ENCODE peak calls at places on chromosomes 6 and 20, in eight cellular contexts. K is neural progenitor cell; M is stimulated activated CD4-positive, alpha-beta T cell treated with anti-CD3 and anti-CD28 coated beads, Interleukin-15, amount 100 ng/mL, for 1 hour; Z is NCI-H1694 treated with DMSO at 0.1 percent for 48 hours; Y is AG09319; S is fibroblast of the conjunctiva; X is IMR-90; V is neural crest cell. L is an unnamed sample.

GRCh38 chr6:10759312-10759839 is 11.8 kb downstream of the TMEM14B start:
- DNase-seq in K (peak), M (no peak), Z (peak), Y (peak), S (peak), X (peak), V (no peak), L (peak)

GRCh38 chr6:167913699-167914098 is 83.8 kb upstream of the KIF25 start:
- DNase-seq in K (no peak), M (no peak), Z (no peak), Y (no peak), S (no peak), X (no peak), V (no peak), L (no peak)

GRCh38 chr6:42813074-42813645 is 31.3 kb downstream of the BICRAL start:
- DNase-seq in K (no peak), M (no peak), Z (no peak), Y (no peak), S (no peak), X (no peak), V (no peak), L (no peak)

GRCh38 chr6:127458817-127459216 is 372 bp downstream of the KIAA0408 start:
- DNase-seq in K (peak), M (no peak), Z (peak), Y (no peak), S (peak), X (peak), V (no peak), L (peak)

GRCh38 chr20:19887566-19888268 is 129.4 kb upstream of the NAA20 start:
- DNase-seq in K (no peak), M (no peak), Z (no peak), Y (no peak), S (no peak), X (no peak), V (no peak), L (no peak)

GRCh38 chr6:41373367-41373918 is 38.0 kb downstream of the NCR2 start:
- DNase-seq in K (no peak), M (no peak), Z (no peak), Y (no peak), S (no peak), X (no peak), V (no peak), L (no peak)

GRCh38 chr6:84685983-84686584 is 78.3 kb downstream of the TBX18 start:
- DNase-seq in K (peak), M (no peak), Z (peak), Y (no peak), S (no peak), X (peak), V (peak), L (peak)

GRCh38 chr20:62951143-62951895 is 1.2 kb upstream of the SLC17A9 start:
- DNase-seq in K (no peak), M (no peak), Z (no peak), Y (no peak), S (no peak), X (no peak), V (no peak), L (no peak)

GRCh38 chr6:138323821-138324220 is 53.9 kb upstream of the SMIM28 start:
- DNase-seq in K (no peak), M (no peak), Z (no peak), Y (no peak), S (no peak), X (no peak), V (no peak), L (no peak)

GRCh38 chr6:20173833-20174796 is 38.2 kb downstream of the MBOAT1 start:
- DNase-seq in K (no peak), M (no peak), Z (no peak), Y (no peak), S (no peak), X (no peak), V (no peak), L (no peak)

GRCh38 chr6:4055420-4056041 is 23.4 kb downstream of the FAM217A start:
- DNase-seq in K (no peak), M (no peak), Z (peak), Y (peak), S (peak), X (peak), V (no peak), L (peak)

GRCh38 chr6:64013061-64013410 is 377.4 kb downstream of the PHF3 start:
- DNase-seq in K (no peak), M (no peak), Z (no peak), Y (no peak), S (no peak), X (no peak), V (no peak), L (no peak)

GRCh38 chr20:38315290-38315966 is 11.5 kb downstream of the BPI start:
- DNase-seq in K (peak), M (no peak), Z (no peak), Y (no peak), S (no peak), X (peak), V (no peak), L (peak)

GRCh38 chr6:105326838-105327745 is 75.8 kb downstream of the PREP start:
- DNase-seq in K (no peak), M (no peak), Z (no peak), Y (no peak), S (no peak), X (peak), V (no peak), L (peak)

GRCh38 chr20:22684072-22684762 is 99.8 kb upstream of the FOXA2 start:
- DNase-seq in K (peak), M (no peak), Z (no peak), Y (peak), S (peak), X (peak), V (peak), L (peak)

GRCh38 chr6:17707371-17707651 is 586 bp upstream of the NUP153 start:
- DNase-seq in K (no peak), M (no peak), Z (no peak), Y (no peak), S (no peak), X (no peak), V (no peak), L (no peak)

GRCh38 chr6:85362652-85363310 is 87.1 kb upstream of the NT5E start:
- DNase-seq in K (no peak), M (no peak), Z (no peak), Y (no peak), S (peak), X (peak), V (no peak), L (no peak)

GRCh38 chr6:158642097-158642601 is 2.4 kb downstream of the DYNLT1 start:
- DNase-seq in K (no peak), M (no peak), Z (no peak), Y (peak), S (peak), X (peak), V (no peak), L (peak)

GRCh38 chr6:119445666-119446622 is 96.4 kb upstream of the MAN1A1 start:
- DNase-seq in K (no peak), M (no peak), Z (no peak), Y (no peak), S (peak), X (peak), V (no peak), L (peak)

GRCh38 chr6:1594495-1595200 is 15.1 kb upstream of the FOXC1 start:
- DNase-seq in K (no peak), M (no peak), Z (no peak), Y (no peak), S (no peak), X (no peak), V (no peak), L (no peak)

GRCh38 chr6:143579703-143580102 is 68.2 kb upstream of the FUCA2 start:
- DNase-seq in K (no peak), M (no peak), Z (no peak), Y (peak), S (peak), X (peak), V (no peak), L (peak)

GRCh38 chr6:31940256-31940664 is 5.6 kb upstream of the CFB start:
- DNase-seq in K (no peak), M (no peak), Z (no peak), Y (no peak), S (no peak), X (peak), V (no peak), L (peak)

GRCh38 chr6:3813150-3813780 is 35.9 kb upstream of the FAM50B start:
- DNase-seq in K (no peak), M (no peak), Z (no peak), Y (no peak), S (no peak), X (peak), V (no peak), L (peak)